ENCODE peak calls at places on chromosomes 4 and X, in nine cellular contexts. One of them, this sample, is unnamed.
A peak's percentile ranks its signal among the peaks of the same experiment; 100 is the strongest.

GRCh38 chr4:113209652-113210320 is 160.3 kb downstream of the ANK2 start:
- DNase-seq in activated T-helper 1 cell treated with Interleukin-2 at 50 U/mL for 16 hours: no peak
- DNase-seq in RPMI7951: no peak
- DNase-seq in substantia nigra: no peak
- DNase-seq in activated CD8-positive, alpha-beta memory T cell treated with anti-CD3 and anti-CD28 coated beads, Interleukin-2, amount 10 ng/mL, durations not matched to agents 7 days and 5 days: no peak
- DNase-seq in aorta: no peak
- DNase-seq in NCI-H345: no peak
- DNase-seq in AG10803: no peak
- DNase-seq in ACHN: no peak
- DNase-seq in this sample: no peak

GRCh38 chr4:160020804-160021203 is 917.9 kb downstream of the RAPGEF2 start:
- DNase-seq in activated CD8-positive, alpha-beta memory T cell treated with anti-CD3 and anti-CD28 coated beads, Interleukin-2, amount 10 ng/mL, durations not matched to agents 7 days and 5 days: no peak
- DNase-seq in AG10803: no peak
- DNase-seq in ACHN: no peak
- DNase-seq in aorta: no peak
- DNase-seq in NCI-H345: no peak
- DNase-seq in RPMI7951: no peak
- DNase-seq in activated T-helper 1 cell treated with Interleukin-2 at 50 U/mL for 16 hours: no peak
- DNase-seq in substantia nigra: no peak
- DNase-seq in this sample: no peak

GRCh38 chrX:38627683-38628082 is 66.3 kb downstream of the TSPAN7 start:
- DNase-seq in activated CD8-positive, alpha-beta memory T cell treated with anti-CD3 and anti-CD28 coated beads, Interleukin-2, amount 10 ng/mL, durations not matched to agents 7 days and 5 days: peak; percentile 42
- DNase-seq in aorta: no peak
- DNase-seq in NCI-H345: no peak
- DNase-seq in RPMI7951: peak; percentile 48
- DNase-seq in ACHN: peak; percentile 25
- DNase-seq in AG10803: no peak
- DNase-seq in substantia nigra: no peak
- DNase-seq in activated T-helper 1 cell treated with Interleukin-2 at 50 U/mL for 16 hours: no peak
- DNase-seq in this sample: peak; percentile 38

GRCh38 chr4:9994246-9994847 is 26.9 kb downstream of the SLC2A9 start:
- DNase-seq in RPMI7951: no peak
- DNase-seq in activated CD8-positive, alpha-beta memory T cell treated with anti-CD3 and anti-CD28 coated beads, Interleukin-2, amount 10 ng/mL, durations not matched to agents 7 days and 5 days: peak; percentile 39
- DNase-seq in AG10803: no peak
- DNase-seq in substantia nigra: no peak
- DNase-seq in NCI-H345: no peak
- DNase-seq in ACHN: no peak
- DNase-seq in aorta: no peak
- DNase-seq in activated T-helper 1 cell treated with Interleukin-2 at 50 U/mL for 16 hours: no peak
- DNase-seq in this sample: no peak

GRCh38 chrX:53481093-53481492 is 46.9 kb upstream of the HSD17B10 start:
- DNase-seq in AG10803: no peak
- DNase-seq in activated T-helper 1 cell treated with Interleukin-2 at 50 U/mL for 16 hours: no peak
- DNase-seq in ACHN: peak; percentile 3
- DNase-seq in RPMI7951: peak; percentile 17
- DNase-seq in substantia nigra: no peak
- DNase-seq in aorta: no peak
- DNase-seq in activated CD8-positive, alpha-beta memory T cell treated with anti-CD3 and anti-CD28 coated beads, Interleukin-2, amount 10 ng/mL, durations not matched to agents 7 days and 5 days: peak; percentile 39
- DNase-seq in NCI-H345: no peak
- DNase-seq in this sample: peak; percentile 11

GRCh38 chr4:151442002-151442401 is 33.0 kb downstream of the FHIP1A start:
- DNase-seq in ACHN: no peak
- DNase-seq in aorta: no peak
- DNase-seq in activated CD8-positive, alpha-beta memory T cell treated with anti-CD3 and anti-CD28 coated beads, Interleukin-2, amount 10 ng/mL, durations not matched to agents 7 days and 5 days: no peak
- DNase-seq in RPMI7951: no peak
- DNase-seq in activated T-helper 1 cell treated with Interleukin-2 at 50 U/mL for 16 hours: no peak
- DNase-seq in substantia nigra: no peak
- DNase-seq in NCI-H345: no peak
- DNase-seq in AG10803: no peak
- DNase-seq in this sample: no peak

GRCh38 chrX:32987139-32987538 is 224.2 kb downstream of the DMD start:
- DNase-seq in activated T-helper 1 cell treated with Interleukin-2 at 50 U/mL for 16 hours: no peak
- DNase-seq in NCI-H345: no peak
- DNase-seq in RPMI7951: no peak
- DNase-seq in ACHN: no peak
- DNase-seq in aorta: no peak
- DNase-seq in activated CD8-positive, alpha-beta memory T cell treated with anti-CD3 and anti-CD28 coated beads, Interleukin-2, amount 10 ng/mL, durations not matched to agents 7 days and 5 days: no peak
- DNase-seq in AG10803: no peak
- DNase-seq in substantia nigra: no peak
- DNase-seq in this sample: no peak

GRCh38 chr4:40672528-40673522 is 43.2 kb upstream of the RBM47 start:
- DNase-seq in activated T-helper 1 cell treated with Interleukin-2 at 50 U/mL for 16 hours: no peak
- DNase-seq in ACHN: peak; percentile 94
- DNase-seq in substantia nigra: no peak
- DNase-seq in activated CD8-positive, alpha-beta memory T cell treated with anti-CD3 and anti-CD28 coated beads, Interleukin-2, amount 10 ng/mL, durations not matched to agents 7 days and 5 days: peak; percentile 78
- DNase-seq in aorta: peak; percentile 61
- DNase-seq in NCI-H345: no peak
- DNase-seq in RPMI7951: peak; percentile 93
- DNase-seq in AG10803: peak; percentile 95
- DNase-seq in this sample: no peak

GRCh38 chrX:151754641-151755215 is 20.2 kb downstream of the CNGA2 start:
- DNase-seq in activated T-helper 1 cell treated with Interleukin-2 at 50 U/mL for 16 hours: no peak
- DNase-seq in RPMI7951: peak; percentile 29
- DNase-seq in AG10803: no peak
- DNase-seq in activated CD8-positive, alpha-beta memory T cell treated with anti-CD3 and anti-CD28 coated beads, Interleukin-2, amount 10 ng/mL, durations not matched to agents 7 days and 5 days: no peak
- DNase-seq in ACHN: no peak
- DNase-seq in substantia nigra: no peak
- DNase-seq in NCI-H345: no peak
- DNase-seq in aorta: no peak
- DNase-seq in this sample: no peak

GRCh38 chr4:28686618-28687017 is 1826.0 kb downstream of the STIM2 start:
- DNase-seq in ACHN: peak; percentile 61
- DNase-seq in AG10803: peak; percentile 4
- DNase-seq in activated T-helper 1 cell treated with Interleukin-2 at 50 U/mL for 16 hours: no peak
- DNase-seq in NCI-H345: no peak
- DNase-seq in aorta: no peak
- DNase-seq in activated CD8-positive, alpha-beta memory T cell treated with anti-CD3 and anti-CD28 coated beads, Interleukin-2, amount 10 ng/mL, durations not matched to agents 7 days and 5 days: no peak
- DNase-seq in substantia nigra: peak; percentile 6
- DNase-seq in RPMI7951: peak; percentile 15
- DNase-seq in this sample: peak; percentile 70

This sample was measured in SJCRH30.